ENCODE peak calls at places on chromosomes 11 and 22, in ten cellular contexts. P, N, J, F, A, U, S, D, I and R are unnamed samples.

GRCh38 chr22:38696606-38697005 is 4.1 kb downstream of the JOSD1 start:
- DNase-seq in I (peak; percentile 72), N (no peak), J (peak; percentile 83), F (peak; percentile 41), A (peak; percentile 55), U (peak; percentile 53), D (peak; percentile 77), S (no peak), P (peak; percentile 92), R (no peak)

GRCh38 chr22:27668828-27669797 is 132.4 kb downstream of the MN1 start:
- DNase-seq in P (peak; percentile 18), F (peak; percentile 71), S (peak; percentile 61), J (peak; percentile 44), D (peak; percentile 71), I (peak; percentile 86), U (peak; percentile 91), N (no peak), A (peak; percentile 7), R (no peak)

GRCh38 chr11:130612291-130612802 is 163.9 kb downstream of the ADAMTS15 start:
- DNase-seq in S (peak; percentile 53), J (peak; percentile 54), A (peak; percentile 85), N (no peak), U (no peak), I (no peak), P (peak; percentile 73), F (peak; percentile 38), D (no peak), R (no peak)

GRCh38 chr11:313304-313786 is 495 bp upstream of the IFITM1 start:
- DNase-seq in F (peak; percentile 57), N (no peak), U (no peak), J (no peak), S (no peak), P (no peak), I (no peak), D (no peak), A (no peak), R (no peak)

GRCh38 chr11:111635706-111636045 is 33.4 kb downstream of the SIK2 start:
- DNase-seq in N (no peak), U (no peak), I (peak; percentile 43), F (no peak), J (peak; percentile 87), D (no peak), A (no peak), S (no peak), P (peak; percentile 67), R (no peak)

GRCh38 chr22:23140385-23140784 is 1.4 kb downstream of the RSPH14 start:
- DNase-seq in A (no peak), U (no peak), S (no peak), J (no peak), I (no peak), D (no peak), F (no peak), P (no peak), N (no peak), R (no peak)

GRCh38 chr11:2747236-2748015 is 47.6 kb upstream of the KCNQ1OT1 start:
- DNase-seq in D (no peak), J (no peak), U (no peak), P (no peak), A (no peak), F (no peak), S (no peak), N (no peak), I (peak; percentile 9), R (no peak)

GRCh38 chr11:44795803-44796535 is 69.2 kb downstream of the TSPAN18 start:
- DNase-seq in J (no peak), N (no peak), P (no peak), F (no peak), A (no peak), I (no peak), S (no peak), D (no peak), U (no peak), R (no peak)

DNA sequence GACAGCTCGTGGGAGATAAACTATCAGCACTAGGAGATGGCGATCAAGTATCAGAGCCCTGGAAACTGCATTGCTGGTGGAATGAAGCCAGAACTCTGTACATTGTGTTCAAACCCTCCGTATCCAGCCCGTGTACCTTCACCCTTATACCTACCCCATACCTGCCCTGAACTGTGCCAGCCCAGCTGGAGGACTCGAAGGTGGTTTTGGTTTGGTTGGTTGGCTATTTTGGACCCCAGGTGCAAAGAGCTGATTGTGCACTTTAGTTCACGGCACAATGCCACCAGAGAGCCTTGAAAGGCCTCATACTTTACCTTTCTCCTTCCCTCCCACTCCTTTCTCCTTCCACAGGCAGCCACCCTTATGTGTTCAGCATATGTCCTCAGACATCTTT is 16.0 kb downstream of the FAM83F start:
- DNase-seq in D (no peak), F (no peak), I (no peak), N (no peak), J (no peak), U (no peak), A (no peak), P (no peak), S (no peak), R (no peak)
- H3K4me3 ChIP-seq in D (no peak overlapping the region), F (no peak overlapping the region), I (no peak overlapping the region), N (no peak overlapping the region), J (no peak overlapping the region), U (no peak overlapping the region), A (no peak overlapping the region), P (no peak overlapping the region), S (no peak overlapping the region), R (no peak overlapping the region)

GRCh38 chr11:108727665-108728064 is 62.8 kb downstream of the DDX10 start:
- DNase-seq in S (no peak), J (no peak), A (no peak), N (no peak), P (no peak), I (no peak), F (no peak), U (no peak), D (no peak), R (no peak)

GRCh38 chr11:108726077-108726800 is 61.4 kb downstream of the DDX10 start:
- DNase-seq in S (no peak), F (no peak), I (no peak), A (no peak), U (no peak), J (no peak), P (no peak), N (no peak), D (no peak), R (no peak)

DNA sequence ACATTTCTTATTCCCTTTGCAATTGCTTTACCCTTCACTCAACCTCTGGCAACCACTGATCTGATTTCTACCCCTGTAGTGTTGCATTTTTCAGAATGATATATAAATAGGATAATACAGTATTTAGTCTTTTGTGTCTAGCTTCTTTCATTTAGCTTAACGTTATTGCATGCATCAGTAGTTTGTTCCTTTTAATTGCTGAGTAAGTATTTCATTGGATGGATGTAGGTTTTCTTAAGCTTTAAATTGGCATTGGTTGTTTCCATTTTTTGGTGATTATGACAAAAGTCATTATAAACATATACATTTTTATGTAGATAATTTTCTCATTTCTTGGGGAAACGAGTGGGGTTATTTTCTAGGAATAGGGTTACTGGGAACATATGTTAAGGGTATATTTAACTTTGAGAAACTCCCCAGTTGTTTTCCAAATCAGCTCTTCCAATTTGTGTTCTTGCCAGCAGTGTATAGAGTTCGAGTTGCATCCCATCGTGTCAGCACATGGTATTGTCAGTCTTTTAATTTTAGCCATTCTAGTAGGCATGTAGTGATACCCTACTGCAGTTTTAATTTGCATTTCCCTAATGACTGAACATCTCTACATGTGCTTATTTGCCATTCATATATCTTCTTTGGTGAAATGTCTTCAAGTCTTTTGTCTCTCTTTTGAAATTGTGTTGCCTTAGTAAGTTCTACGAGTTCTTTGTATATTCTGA is 60.3 kb downstream of the DDX10 start:
- DNase-seq in N (no peak), J (no peak), P (no peak), S (no peak), I (no peak), F (no peak), D (no peak), A (no peak), U (no peak), R (no peak)
- H3K36me3 ChIP-seq in N (peaks cover 24% of the 10 kb centered on the region), J (no peaks in the 10 kb centered on the region), P (peaks cover 2% of the 10 kb centered on the region), S (peaks cover 3% of the 10 kb centered on the region), I (no peaks in the 10 kb centered on the region), F (no peaks in the 10 kb centered on the region), D (peaks cover 29% of the 10 kb centered on the region), A (no peaks in the 10 kb centered on the region), U (peaks cover 3% of the 10 kb centered on the region), R (peaks cover 2% of the 10 kb centered on the region)

DNA sequence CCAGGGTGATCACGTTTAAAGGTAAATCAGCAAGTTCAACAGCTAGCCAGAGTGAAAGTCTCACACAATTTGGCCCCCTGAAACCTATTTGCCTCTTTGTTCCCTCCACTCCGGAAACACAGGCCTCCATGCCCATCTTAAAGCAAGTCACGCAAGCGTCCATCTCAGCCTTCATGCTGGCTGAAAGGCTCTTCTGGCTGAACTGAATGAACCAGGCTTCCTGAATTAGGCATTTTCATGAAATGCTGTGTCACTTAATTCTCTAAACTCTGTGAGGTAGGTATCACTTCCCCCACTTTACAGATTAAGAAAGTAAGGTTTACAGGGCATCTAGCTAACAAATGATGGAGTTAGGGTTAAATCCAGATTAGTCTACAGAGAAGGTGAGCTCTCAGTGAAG is 1.4 kb downstream of the SLC25A17 start:
- DNase-seq in U (no peak), J (no peak), P (no peak), N (no peak), D (no peak), F (no peak), I (no peak), A (no peak), S (no peak), R (no peak)
- H3K4me3 ChIP-seq in U (peak overlapping the region; percentile 98), J (peak overlapping the region; percentile 99), P (no peak overlapping the region), N (peak overlapping the region; percentile 90), D (peak overlapping the region; percentile 94), F (no peak overlapping the region), I (peak overlapping the region; percentile 98), A (no peak overlapping the region), S (no peak overlapping the region), R (no peak overlapping the region)

GRCh38 chr11:78567209-78567608 is 7.5 kb downstream of the NARS2 start:
- DNase-seq in A (no peak), J (no peak), F (peak; percentile 37), P (peak; percentile 53), S (no peak), U (no peak), I (no peak), N (no peak), D (peak; percentile 79), R (no peak)

GRCh38 chr11:78573271-78574035 is 1.2 kb downstream of the NARS2 start:
- DNase-seq in U (no peak), P (no peak), N (no peak), J (no peak), S (no peak), I (no peak), F (no peak), A (no peak), D (no peak), R (no peak)

GRCh38 chr11:78564889-78565467 is 9.7 kb downstream of the NARS2 start:
- DNase-seq in D (peak; percentile 24), S (no peak), P (no peak), U (no peak), I (no peak), F (no peak), A (no peak), J (no peak), N (no peak), R (no peak)

GRCh38 chr11:78574386-78575381 is at the start of gene NARS2:
- DNase-seq in P (peak; percentile 97), I (peak; percentile 98), J (peak; percentile 97), U (peak; percentile 96), D (peak; percentile 99), F (peak; percentile 99), S (peak; percentile 97), N (peak; percentile 98), A (peak; percentile 74), R (peak; percentile 90)

GRCh38 chr11:78570031-78570430 is 4.6 kb downstream of the NARS2 start:
- DNase-seq in J (no peak), S (no peak), N (no peak), D (no peak), A (no peak), P (no peak), F (no peak), I (no peak), U (no peak), R (no peak)
- H3K36me3 ChIP-seq in J (no peaks in the 10 kb centered on the region), S (peaks cover 24% of the 10 kb centered on the region), N (peaks cover 17% of the 10 kb centered on the region), D (peaks cover 38% of the 10 kb centered on the region), A (peaks cover 1% of the 10 kb centered on the region), P (peaks cover 5% of the 10 kb centered on the region), F (no peaks in the 10 kb centered on the region), I (no peaks in the 10 kb centered on the region), U (peaks cover 4% of the 10 kb centered on the region), R (peaks cover 12% of the 10 kb centered on the region)